ENCODE peak calls at places on chromosomes 2 and 18, in four cellular contexts. W is endothelial cell of umbilical vein, B is K562, F is A549. R is an unnamed sample.
A peak's percentile ranks its signal among the peaks of the same experiment; 100 is the strongest.

GRCh38 chr2:160621748-160622147 is 128.1 kb upstream of the RBMS1 start:
- DNase-seq in W (no peak), B (no peak), F (no peak), R (no peak)

GRCh38 chr2:30689496-30690125 is 117.6 kb downstream of the CAPN13 start:
- DNase-seq in W (no peak), B (no peak), F (no peak), R (no peak)

GRCh38 chr2:170525566-170525900 is 189.6 kb upstream of the SP5 start:
- DNase-seq in W (peak; percentile 96), B (no peak), F (peak; percentile 60), R (peak; percentile 79)

GRCh38 chr18:3115430-3116025 is 102.6 kb upstream of the LPIN2 start:
- DNase-seq in W (no peak), B (no peak), F (no peak), R (no peak)

GRCh38 chr2:21050164-21050563 is 6.3 kb upstream of the APOB start:
- DNase-seq in W (no peak), B (no peak), F (no peak), R (no peak)

GRCh38 chr2:204114294-204114693 is 177.7 kb downstream of the ICOS start:
- DNase-seq in W (peak; percentile 99), B (no peak), F (no peak), R (no peak)

GRCh38 chr2:240060977-240061591 is 7.8 kb upstream of the OR6B3 start:
- DNase-seq in W (peak; percentile 60), B (peak; percentile 24), F (peak; percentile 59), R (no peak)

GRCh38 chr18:48544116-48544515 is 5.3 kb downstream of the CTIF start:
- DNase-seq in W (no peak), B (no peak), F (no peak), R (no peak)

GRCh38 chr2:212136216-212136795 is 402.3 kb downstream of the ERBB4 start:
- DNase-seq in W (no peak), B (no peak), F (no peak), R (no peak)

GRCh38 chr18:27656167-27656778 is 471.2 kb upstream of the CHST9 start:
- DNase-seq in W (no peak), B (no peak), F (peak; percentile 0), R (no peak)

GRCh38 chr2:135657806-135658582 is 83.7 kb upstream of the UBXN4 start:
- DNase-seq in W (no peak), B (no peak), F (no peak), R (no peak)

GRCh38 chr2:49189512-49190225 is 35.4 kb upstream of the FSHR start:
- DNase-seq in W (no peak), B (no peak), F (no peak), R (no peak)
- H3K4me1 ChIP-seq in W (no peaks in the 10 kb centered on the region), B (no peaks in the 10 kb centered on the region), F (no peaks in the 10 kb centered on the region), R (no peaks in the 10 kb centered on the region)

DNA sequence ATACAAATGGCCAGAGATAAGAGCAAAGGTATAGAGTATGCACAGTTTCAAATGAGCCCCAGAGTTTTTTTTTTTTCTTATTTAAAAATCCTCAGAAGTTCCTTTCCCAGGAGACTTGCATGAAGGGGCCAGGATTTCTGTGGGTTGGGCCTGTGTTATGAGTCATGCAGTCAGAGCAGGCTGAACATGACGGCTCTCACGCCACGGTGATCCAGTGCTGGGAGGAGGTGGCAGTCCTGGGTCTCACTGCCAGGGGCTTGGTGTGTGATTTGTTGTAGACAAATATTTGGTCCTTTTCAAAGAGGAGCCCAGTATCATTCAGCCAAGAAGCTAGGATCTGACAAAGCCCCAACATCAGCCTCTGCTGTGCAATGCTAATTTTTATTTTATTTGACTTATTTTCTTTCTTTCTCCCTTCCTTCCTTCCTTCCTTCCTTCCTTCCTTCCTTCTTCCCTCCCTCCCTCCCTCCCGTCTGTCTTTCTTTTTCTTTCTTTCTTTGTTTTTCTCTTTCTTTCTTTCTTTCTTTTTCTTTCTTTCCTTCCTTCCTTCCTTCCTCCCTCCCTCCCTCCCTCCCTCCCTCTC is 10.4 kb upstream of the KCNE4 start:
- DNase-seq in W (peak; percentile 92), B (peak; percentile 69), F (peak; percentile 93), R (peak; percentile 77)
- TF ChIP-seq CTCF in W (no peak), B (no peak), F (no peak), R (no peak)

DNA sequence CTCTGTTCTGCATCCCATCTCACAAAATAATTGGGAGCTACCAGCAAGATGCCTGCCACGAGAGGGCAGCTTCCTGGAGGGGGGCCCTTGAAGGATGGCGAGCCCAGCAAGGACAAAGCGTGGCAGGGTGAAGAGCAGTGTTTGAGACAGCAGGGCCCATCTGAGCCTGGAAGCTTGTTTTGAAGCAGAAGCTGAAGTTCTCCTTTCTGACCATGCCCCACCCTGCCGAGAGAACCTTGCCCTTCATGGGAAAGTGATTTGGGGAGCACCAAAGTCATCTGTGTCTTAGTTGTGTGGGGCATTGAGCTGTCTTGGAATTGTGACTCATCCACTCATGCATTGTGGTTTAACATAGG is 216.3 kb downstream of the BCL11A start:
- DNase-seq in W (no peak), B (peak; percentile 8), F (no peak), R (no peak)
- H3K4me1 ChIP-seq in W (no peaks in the 10 kb centered on the region), B (no peaks in the 10 kb centered on the region), F (no peaks in the 10 kb centered on the region), R (no peaks in the 10 kb centered on the region)

GRCh38 chr18:65601775-65602174 is 149.0 kb upstream of the CDH7 start:
- DNase-seq in W (no peak), B (no peak), F (no peak), R (no peak)

GRCh38 chr18:65606551-65607130 is 144.2 kb upstream of the CDH7 start:
- DNase-seq in W (peak; percentile 34), B (no peak), F (no peak), R (no peak)

GRCh38 chr18:65610939-65611338 is 139.9 kb upstream of the CDH7 start:
- DNase-seq in W (no peak), B (no peak), F (no peak), R (no peak)

GRCh38 chr18:65608471-65608870 is 142.3 kb upstream of the CDH7 start:
- DNase-seq in W (no peak), B (no peak), F (peak; percentile 0), R (no peak)

GRCh38 chr18:65607161-65607560 is 143.7 kb upstream of the CDH7 start:
- DNase-seq in W (no peak), B (no peak), F (no peak), R (no peak)
- TF ChIP-seq CTCF in W (no peak), B (no peak), F (no peak), R (no peak)

GRCh38 chr2:73373335-73373734 is 12.3 kb upstream of the ALMS1 start:
- DNase-seq in W (no peak), B (peak; percentile 16), F (no peak), R (no peak)

GRCh38 chr2:73374243-73374642 is 11.4 kb upstream of the ALMS1 start:
- DNase-seq in W (no peak), B (no peak), F (no peak), R (no peak)

GRCh38 chr2:73366060-73366459 is 19.6 kb upstream of the ALMS1 start:
- DNase-seq in W (no peak), B (no peak), F (no peak), R (no peak)

GRCh38 chr2:73370348-73370747 is 15.3 kb upstream of the ALMS1 start:
- DNase-seq in W (no peak), B (no peak), F (no peak), R (no peak)

GRCh38 chr2:73368781-73369180 is 16.9 kb upstream of the ALMS1 start:
- DNase-seq in W (no peak), B (peak; percentile 50), F (no peak), R (no peak)
- H3K4me1 ChIP-seq in W (no peaks in the 10 kb centered on the region), B (no peaks in the 10 kb centered on the region), F (no peaks in the 10 kb centered on the region), R (no peaks in the 10 kb centered on the region)

DNA sequence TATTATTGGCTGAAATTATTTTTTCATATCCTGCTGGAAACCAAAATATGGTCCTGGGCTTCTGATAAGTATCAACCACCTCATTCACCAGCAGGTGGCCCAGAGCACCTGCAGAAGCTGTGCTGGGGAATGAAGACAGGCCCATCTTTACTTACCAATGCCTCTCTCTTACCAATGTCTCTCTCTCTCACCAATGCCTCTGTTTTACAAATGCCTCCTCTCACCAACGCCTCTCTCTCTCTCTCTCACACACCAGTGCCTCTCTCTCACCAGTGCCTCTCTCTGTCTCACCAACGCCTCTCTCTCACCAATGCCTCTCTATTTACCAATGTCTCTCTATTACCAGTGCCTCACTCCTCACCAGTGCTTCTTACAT is 2.3 kb upstream of the MAL start:
- DNase-seq in W (no peak), B (no peak), F (peak; percentile 40), R (no peak)
- TF ChIP-seq CTCF in W (no peak), B (no peak), F (peak; percentile 18), R (no peak)